ENCODE peak calls at places on chromosomes 7 and 10, in seven cellular contexts. One of them, this sample, is unnamed.

GRCh38 chr10:71143610-71144009 is 68.8 kb upstream of the UNC5B start:
- DNase-seq in HepG2: no peak
- DNase-seq in SK-N-SH: no peak
- DNase-seq in GM12878: no peak
- DNase-seq in H1: no peak
- DNase-seq in K562: no peak
- DNase-seq in IMR-90: no peak
- DNase-seq in this sample: no peak

GRCh38 chr7:94654764-94655561 is 970 bp downstream of the SGCE start:
- DNase-seq in K562: no peak
- DNase-seq in H1: peak; percentile 51
- DNase-seq in IMR-90: peak; percentile 48
- DNase-seq in GM12878: no peak
- DNase-seq in HepG2: no peak
- DNase-seq in SK-N-SH: peak; percentile 70
- DNase-seq in this sample: peak; percentile 42

GRCh38 chr10:74164641-74165529 is 13.9 kb downstream of the ADK start:
- DNase-seq in H1: no peak
- DNase-seq in IMR-90: peak; percentile 28
- DNase-seq in HepG2: no peak
- DNase-seq in K562: no peak
- DNase-seq in GM12878: no peak
- DNase-seq in SK-N-SH: no peak
- DNase-seq in this sample: no peak

GRCh38 chr7:151005566-151005965 is 14.7 kb downstream of the NOS3 start:
- DNase-seq in SK-N-SH: no peak
- DNase-seq in HepG2: no peak
- DNase-seq in K562: no peak
- DNase-seq in GM12878: no peak
- DNase-seq in H1: no peak
- DNase-seq in IMR-90: no peak
- DNase-seq in this sample: no peak

GRCh38 chr10:112875474-112876267 is 74.4 kb upstream of the TCF7L2 start:
- DNase-seq in GM12878: no peak
- DNase-seq in IMR-90: peak; percentile 86
- DNase-seq in H1: no peak
- DNase-seq in K562: no peak
- DNase-seq in SK-N-SH: no peak
- DNase-seq in HepG2: peak; percentile 47
- DNase-seq in this sample: peak; percentile 78

GRCh38 chr7:142798451-142799438 is 28.0 kb downstream of the PRSS2 start:
- DNase-seq in GM12878: no peak
- DNase-seq in IMR-90: no peak
- DNase-seq in HepG2: no peak
- DNase-seq in K562: no peak
- DNase-seq in H1: peak; percentile 28
- DNase-seq in SK-N-SH: no peak
- DNase-seq in this sample: no peak

GRCh38 chr10:114367041-114367675 is 37.1 kb downstream of the AFAP1L2 start:
- DNase-seq in HepG2: no peak
- DNase-seq in H1: no peak
- DNase-seq in GM12878: no peak
- DNase-seq in IMR-90: no peak
- DNase-seq in K562: no peak
- DNase-seq in SK-N-SH: no peak
- DNase-seq in this sample: no peak

GRCh38 chr7:148153611-148154010 is 437.0 kb upstream of the C7orf33 start:
- DNase-seq in IMR-90: no peak
- DNase-seq in GM12878: no peak
- DNase-seq in K562: no peak
- DNase-seq in SK-N-SH: peak; percentile 48
- DNase-seq in H1: no peak
- DNase-seq in HepG2: no peak
- DNase-seq in this sample: no peak

GRCh38 chr10:104406715-104407517 is 53.3 kb downstream of the CFAP58 start:
- DNase-seq in SK-N-SH: peak; percentile 44
- DNase-seq in H1: no peak
- DNase-seq in K562: no peak
- DNase-seq in HepG2: peak; percentile 17
- DNase-seq in IMR-90: peak; percentile 50
- DNase-seq in GM12878: no peak
- DNase-seq in this sample: peak; percentile 35

GRCh38 chr7:73452999-73453635 is 19.5 kb downstream of the FZD9 start:
- DNase-seq in HepG2: peak; percentile 49
- DNase-seq in IMR-90: no peak
- DNase-seq in K562: no peak
- DNase-seq in SK-N-SH: no peak
- DNase-seq in H1: no peak
- DNase-seq in GM12878: no peak
- DNase-seq in this sample: no peak

GRCh38 chr7:132249591-132249971 is 326.7 kb downstream of the PLXNA4 start:
- DNase-seq in GM12878: no peak
- DNase-seq in IMR-90: no peak
- DNase-seq in H1: peak; percentile 56
- DNase-seq in SK-N-SH: peak; percentile 40
- DNase-seq in HepG2: peak; percentile 64
- DNase-seq in K562: no peak
- DNase-seq in this sample: peak; percentile 56

GRCh38 chr7:27641576-27642230 is 21.0 kb downstream of the HIBADH start:
- DNase-seq in HepG2: no peak
- DNase-seq in H1: no peak
- DNase-seq in IMR-90: no peak
- DNase-seq in SK-N-SH: no peak
- DNase-seq in K562: no peak
- DNase-seq in GM12878: no peak
- DNase-seq in this sample: peak; percentile 49
- TF ChIP-seq RFX5 in HepG2: no peak
- TF ChIP-seq RFX5 in H1: no peak
- TF ChIP-seq RFX5 in IMR-90: no peak
- TF ChIP-seq RFX5 in SK-N-SH: no peak
- TF ChIP-seq RFX5 in K562: no peak
- TF ChIP-seq RFX5 in GM12878: no peak
- TF ChIP-seq RFX5 in this sample: no peak

GRCh38 chr7:84245831-84246230 is 51.2 kb upstream of the SEMA3A start:
- DNase-seq in SK-N-SH: no peak
- DNase-seq in K562: no peak
- DNase-seq in HepG2: peak; percentile 14
- DNase-seq in H1: no peak
- DNase-seq in GM12878: no peak
- DNase-seq in IMR-90: no peak
- DNase-seq in this sample: no peak

GRCh38 chr7:84247591-84247990 is 53.0 kb upstream of the SEMA3A start:
- DNase-seq in SK-N-SH: no peak
- DNase-seq in GM12878: no peak
- DNase-seq in HepG2: no peak
- DNase-seq in K562: no peak
- DNase-seq in IMR-90: peak; percentile 91
- DNase-seq in H1: no peak
- DNase-seq in this sample: no peak

GRCh38 chr7:84249651-84250050 is 55.1 kb upstream of the SEMA3A start:
- DNase-seq in K562: no peak
- DNase-seq in HepG2: no peak
- DNase-seq in SK-N-SH: no peak
- DNase-seq in H1: no peak
- DNase-seq in IMR-90: no peak
- DNase-seq in GM12878: no peak
- DNase-seq in this sample: no peak

GRCh38 chr7:84248843-84249242 is 54.3 kb upstream of the SEMA3A start:
- DNase-seq in H1: no peak
- DNase-seq in K562: no peak
- DNase-seq in IMR-90: no peak
- DNase-seq in SK-N-SH: no peak
- DNase-seq in GM12878: no peak
- DNase-seq in HepG2: no peak
- DNase-seq in this sample: no peak

GRCh38 chr7:84248267-84248666 is 53.7 kb upstream of the SEMA3A start:
- DNase-seq in K562: no peak
- DNase-seq in GM12878: peak; percentile 36
- DNase-seq in SK-N-SH: no peak
- DNase-seq in IMR-90: peak; percentile 73
- DNase-seq in H1: no peak
- DNase-seq in HepG2: no peak
- DNase-seq in this sample: no peak
- TF ChIP-seq RFX5 in K562: no peak
- TF ChIP-seq RFX5 in GM12878: peak; percentile 50
- TF ChIP-seq RFX5 in SK-N-SH: no peak
- TF ChIP-seq RFX5 in IMR-90: no peak
- TF ChIP-seq RFX5 in H1: no peak
- TF ChIP-seq RFX5 in HepG2: no peak
- TF ChIP-seq RFX5 in this sample: no peak

GRCh38 chr7:93147358-93147757 is 827 bp downstream of the SAMD9L start:
- DNase-seq in SK-N-SH: no peak
- DNase-seq in H1: no peak
- DNase-seq in K562: no peak
- DNase-seq in HepG2: no peak
- DNase-seq in IMR-90: peak; percentile 59
- DNase-seq in GM12878: peak; percentile 51
- DNase-seq in this sample: peak; percentile 11
- TF ChIP-seq RFX5 in SK-N-SH: no peak
- TF ChIP-seq RFX5 in H1: no peak
- TF ChIP-seq RFX5 in K562: no peak
- TF ChIP-seq RFX5 in HepG2: no peak
- TF ChIP-seq RFX5 in IMR-90: no peak
- TF ChIP-seq RFX5 in GM12878: no peak
- TF ChIP-seq RFX5 in this sample: no peak

DNA sequence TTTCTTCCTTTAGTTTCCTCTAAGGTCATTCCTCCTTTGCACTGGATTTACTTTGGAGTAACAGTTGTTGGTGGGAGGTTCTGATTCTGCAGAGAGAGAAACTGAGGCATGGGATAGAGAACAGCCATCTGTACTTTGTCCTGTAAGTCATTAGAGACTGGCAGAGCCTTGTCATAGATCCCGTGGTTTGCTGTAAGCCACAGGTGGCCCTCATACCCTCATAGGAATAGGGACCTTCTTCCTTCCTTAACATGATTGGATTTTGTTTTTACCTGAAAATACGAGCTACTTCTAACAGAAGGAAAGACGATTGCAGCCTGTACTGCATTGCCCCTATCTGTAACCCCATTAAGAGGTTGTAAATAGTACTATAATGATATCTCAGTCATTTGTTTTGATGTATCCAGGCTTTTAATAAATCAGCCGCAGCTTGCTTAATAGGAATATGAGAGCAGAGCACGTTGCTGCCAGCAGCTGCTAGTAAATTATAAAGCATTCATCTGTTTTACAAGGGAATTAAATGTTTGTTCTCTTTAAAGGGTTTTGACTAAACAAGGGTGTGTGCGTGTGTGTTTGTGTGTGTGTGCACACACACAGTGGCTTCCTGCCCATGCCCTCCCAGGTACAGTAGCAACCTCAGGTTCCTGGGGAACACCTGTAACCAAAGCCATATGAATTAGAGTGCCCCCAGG is 249.8 kb downstream of the AUTS2 start:
- DNase-seq in H1: no peak
- DNase-seq in SK-N-SH: no peak
- DNase-seq in HepG2: no peak
- DNase-seq in IMR-90: no peak
- DNase-seq in GM12878: no peak
- DNase-seq in K562: no peak
- DNase-seq in this sample: no peak
- TF ChIP-seq RFX5 in H1: no peak
- TF ChIP-seq RFX5 in SK-N-SH: no peak
- TF ChIP-seq RFX5 in HepG2: no peak
- TF ChIP-seq RFX5 in IMR-90: no peak
- TF ChIP-seq RFX5 in GM12878: no peak
- TF ChIP-seq RFX5 in K562: no peak
- TF ChIP-seq RFX5 in this sample: no peak

GRCh38 chr10:46226232-46226631 is 60.6 kb upstream of the ANTXRL start:
- DNase-seq in GM12878: no peak
- DNase-seq in H1: peak; percentile 39
- DNase-seq in SK-N-SH: no peak
- DNase-seq in K562: no peak
- DNase-seq in IMR-90: no peak
- DNase-seq in HepG2: no peak
- DNase-seq in this sample: no peak
- TF ChIP-seq RFX5 in GM12878: no peak
- TF ChIP-seq RFX5 in H1: no peak
- TF ChIP-seq RFX5 in SK-N-SH: no peak
- TF ChIP-seq RFX5 in K562: no peak
- TF ChIP-seq RFX5 in IMR-90: no peak
- TF ChIP-seq RFX5 in HepG2: no peak
- TF ChIP-seq RFX5 in this sample: no peak

DNA sequence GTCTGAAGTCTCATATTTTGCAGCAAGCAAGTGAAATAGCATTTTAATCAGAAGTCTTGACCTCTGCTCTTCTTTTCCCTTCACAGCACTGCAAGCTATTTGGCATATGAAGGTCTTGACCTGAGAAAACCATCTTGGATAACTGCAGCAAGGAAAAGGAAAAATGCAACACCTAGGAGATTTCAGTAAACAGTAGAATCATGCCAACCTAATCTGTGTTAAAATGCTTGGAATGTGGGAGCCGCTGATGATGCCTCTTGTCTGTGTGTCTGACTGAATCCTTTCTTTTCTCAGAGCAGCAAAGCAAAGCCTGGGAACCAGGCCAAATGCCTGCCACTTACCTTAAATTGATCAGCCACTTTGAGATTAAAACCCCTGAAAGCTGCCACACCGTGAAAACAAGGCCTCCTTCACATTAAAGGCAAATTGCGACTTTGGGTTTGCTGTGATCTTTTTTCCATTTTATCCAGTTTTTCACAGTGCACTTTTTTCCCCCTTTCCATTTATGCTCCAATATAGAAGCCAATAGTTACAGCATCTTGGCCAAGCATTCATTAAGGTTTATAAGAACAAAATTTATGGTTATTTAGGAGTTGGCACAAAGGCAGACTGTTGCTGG is 80.5 kb upstream of the CDK6 start:
- DNase-seq in H1: no peak
- DNase-seq in GM12878: no peak
- DNase-seq in IMR-90: peak; percentile 44
- DNase-seq in K562: no peak
- DNase-seq in HepG2: peak; percentile 27
- DNase-seq in SK-N-SH: peak; percentile 40
- DNase-seq in this sample: peak; percentile 49
- TF ChIP-seq RFX5 in H1: no peak
- TF ChIP-seq RFX5 in GM12878: no peak
- TF ChIP-seq RFX5 in IMR-90: no peak
- TF ChIP-seq RFX5 in K562: no peak
- TF ChIP-seq RFX5 in HepG2: no peak
- TF ChIP-seq RFX5 in SK-N-SH: no peak
- TF ChIP-seq RFX5 in this sample: no peak

GRCh38 chr10:131998050-131998844 is 16.5 kb upstream of the BNIP3 start:
- DNase-seq in GM12878: no peak
- DNase-seq in H1: no peak
- DNase-seq in HepG2: peak; percentile 47
- DNase-seq in IMR-90: no peak
- DNase-seq in K562: no peak
- DNase-seq in SK-N-SH: no peak
- DNase-seq in this sample: no peak
- TF ChIP-seq RFX5 in GM12878: no peak
- TF ChIP-seq RFX5 in H1: no peak
- TF ChIP-seq RFX5 in HepG2: no peak
- TF ChIP-seq RFX5 in IMR-90: no peak
- TF ChIP-seq RFX5 in K562: no peak
- TF ChIP-seq RFX5 in SK-N-SH: no peak
- TF ChIP-seq RFX5 in this sample: no peak

DNA sequence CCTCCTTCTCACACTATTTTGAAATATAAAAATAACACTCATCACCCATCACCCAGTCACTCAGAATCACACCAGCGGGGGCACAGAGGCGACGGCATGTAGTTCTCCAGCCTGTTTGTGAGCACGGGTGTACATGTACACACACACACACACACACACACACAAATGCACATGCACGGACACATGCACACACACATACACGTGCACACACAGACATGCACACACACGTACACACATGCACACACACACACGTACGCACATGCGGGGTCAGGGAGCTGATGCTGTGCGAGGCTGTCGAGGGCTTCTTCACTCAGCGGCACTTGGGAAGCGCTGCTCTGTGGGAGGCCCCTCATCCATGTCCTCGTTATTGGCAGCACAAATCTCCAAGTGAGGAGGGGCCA is 178.8 kb downstream of the ELFN1 start:
- DNase-seq in HepG2: no peak
- DNase-seq in K562: no peak
- DNase-seq in IMR-90: no peak
- DNase-seq in SK-N-SH: no peak
- DNase-seq in H1: no peak
- DNase-seq in GM12878: no peak
- DNase-seq in this sample: no peak
- TF ChIP-seq RFX5 in HepG2: no peak
- TF ChIP-seq RFX5 in K562: no peak
- TF ChIP-seq RFX5 in IMR-90: no peak
- TF ChIP-seq RFX5 in SK-N-SH: no peak
- TF ChIP-seq RFX5 in H1: no peak
- TF ChIP-seq RFX5 in GM12878: no peak
- TF ChIP-seq RFX5 in this sample: no peak

This sample was measured in A549.